ENCODE peak calls at places on chromosomes 16 and 17, in six cellular contexts. I is keratinocyte, N is MM.1S, Q is PC-9, M is hepatocyte, S is fibroblast of lung. W is an unnamed sample.

GRCh38 chr17:61474235-61474927 is 22.2 kb downstream of the TBX4 start:
- DNase-seq in I (peak; percentile 84), N (no peak), Q (no peak), M (no peak), S (peak; percentile 80), W (no peak)

GRCh38 chr16:54493594-54493993 is 207.0 kb upstream of the IRX3 start:
- DNase-seq in I (no peak), N (no peak), Q (no peak), M (no peak), S (no peak), W (no peak)

GRCh38 chr17:14737984-14738651 is 437.2 kb downstream of the HS3ST3B1 start:
- DNase-seq in I (peak; percentile 89), N (no peak), Q (peak; percentile 87), M (peak; percentile 86), S (peak; percentile 98), W (no peak)

GRCh38 chr16:50265260-50265659 is 1.1 kb upstream of the ADCY7 start:
- DNase-seq in I (no peak), N (peak; percentile 56), Q (no peak), M (peak; percentile 14), S (no peak), W (no peak)

GRCh38 chr17:74907012-74907411 is 13.6 kb upstream of the FADS6 start:
- DNase-seq in I (no peak), N (no peak), Q (no peak), M (no peak), S (no peak), W (no peak)

GRCh38 chr17:29390856-29391631 is 881 bp downstream of the TAOK1 start:
- DNase-seq in I (no peak), N (no peak), Q (no peak), M (peak; percentile 62), S (peak; percentile 54), W (peak; percentile 49)

GRCh38 chr17:83106913-83107655 is 27.7 kb downstream of the METRNL start:
- DNase-seq in I (no peak), N (no peak), Q (no peak), M (no peak), S (peak; percentile 21), W (no peak)

GRCh38 chr16:977096-977701 is 4.4 kb upstream of the SOX8 start:
- DNase-seq in I (no peak), N (no peak), Q (no peak), M (no peak), S (no peak), W (no peak)

GRCh38 chr17:56536766-56537165 is 56.7 kb upstream of the NOG start:
- DNase-seq in I (no peak), N (no peak), Q (no peak), M (no peak), S (no peak), W (no peak)

GRCh38 chr16:72848759-72849664 is 198.9 kb downstream of the ZFHX3 start:
- DNase-seq in I (peak; percentile 40), N (no peak), Q (peak; percentile 73), M (peak; percentile 71), S (peak; percentile 87), W (peak; percentile 90)

GRCh38 chr17:61627125-61627524 is 36.1 kb upstream of the NACA2 start:
- DNase-seq in I (no peak), N (no peak), Q (no peak), M (no peak), S (no peak), W (no peak)

GRCh38 chr17:28751600-28752366 is 8.0 kb downstream of the TRAF4 start:
- DNase-seq in I (no peak), N (no peak), Q (no peak), M (no peak), S (no peak), W (no peak)

GRCh38 chr16:49473773-49474172 is 100.2 kb downstream of the C16orf78 start:
- DNase-seq in I (no peak), N (no peak), Q (no peak), M (no peak), S (no peak), W (no peak)

GRCh38 chr16:14347706-14348105 is 276.6 kb downstream of the MRTFB start:
- DNase-seq in I (no peak), N (no peak), Q (no peak), M (no peak), S (no peak), W (no peak)

GRCh38 chr17:233473-233941 is 52.1 kb upstream of the DOC2B start:
- DNase-seq in I (no peak), N (peak; percentile 19), Q (no peak), M (no peak), S (no peak), W (no peak)

GRCh38 chr17:46108550-46109110 is 84.6 kb downstream of the KANSL1 start:
- DNase-seq in I (no peak), N (no peak), Q (no peak), M (no peak), S (no peak), W (no peak)

GRCh38 chr16:24771132-24771778 is 41.8 kb downstream of the TNRC6A start:
- DNase-seq in I (no peak), N (no peak), Q (no peak), M (no peak), S (peak; percentile 50), W (no peak)

GRCh38 chr16:66207139-66207863 is 159.2 kb upstream of the CDH5 start:
- DNase-seq in I (no peak), N (no peak), Q (no peak), M (no peak), S (peak; percentile 34), W (peak; percentile 93)

GRCh38 chr17:20922128-20922670 is 120.6 kb downstream of the USP22 start:
- DNase-seq in I (no peak), N (no peak), Q (no peak), M (no peak), S (peak; percentile 55), W (no peak)

GRCh38 chr17:77318491-77319210 is 177.9 kb downstream of the SEC14L1 start:
- DNase-seq in I (no peak), N (no peak), Q (no peak), M (no peak), S (peak; percentile 39), W (peak; percentile 35)

GRCh38 chr17:69819316-69820087 is 255.5 kb upstream of the KCNJ16 start:
- DNase-seq in I (no peak), N (no peak), Q (no peak), M (no peak), S (peak; percentile 65), W (no peak)

GRCh38 chr17:9173386-9173983 is 152.2 kb downstream of the NTN1 start:
- DNase-seq in I (no peak), N (no peak), Q (no peak), M (no peak), S (no peak), W (no peak)

GRCh38 chr17:72622661-72623433 is 469.6 kb downstream of the SLC39A11 start:
- DNase-seq in I (no peak), N (no peak), Q (no peak), M (no peak), S (no peak), W (no peak)

GRCh38 chr17:78257810-78258322 is 26.4 kb downstream of the TMEM235 start:
- DNase-seq in I (no peak), N (peak; percentile 86), Q (no peak), M (peak; percentile 76), S (peak; percentile 32), W (no peak)

GRCh38 chr17:40777459-40777858 is 4.9 kb downstream of the KRT27 start:
- DNase-seq in I (no peak), N (no peak), Q (no peak), M (no peak), S (no peak), W (no peak)

GRCh38 chr17:63974594-63975192 is 2.0 kb upstream of the SCN4A start:
- DNase-seq in I (peak; percentile 60), N (no peak), Q (peak; percentile 61), M (no peak), S (no peak), W (no peak)

GRCh38 chr16:88599092-88599733 is 29.0 kb downstream of the ZC3H18 start:
- DNase-seq in I (no peak), N (no peak), Q (no peak), M (no peak), S (no peak), W (no peak)

GRCh38 chr17:41777579-41778188 is 8.8 kb downstream of the JUP start:
- DNase-seq in I (no peak), N (no peak), Q (peak; percentile 58), M (peak; percentile 60), S (peak; percentile 98), W (no peak)

GRCh38 chr16:68235105-68235881 is 634 bp downstream of the ESRP2 start:
- DNase-seq in I (no peak), N (no peak), Q (peak; percentile 61), M (peak; percentile 81), S (no peak), W (no peak)
- TF ChIP-seq CTCF in I (peak; percentile 65), N (no peak), Q (no peak), M (peak; percentile 29), S (no peak), W (no peak)

DNA sequence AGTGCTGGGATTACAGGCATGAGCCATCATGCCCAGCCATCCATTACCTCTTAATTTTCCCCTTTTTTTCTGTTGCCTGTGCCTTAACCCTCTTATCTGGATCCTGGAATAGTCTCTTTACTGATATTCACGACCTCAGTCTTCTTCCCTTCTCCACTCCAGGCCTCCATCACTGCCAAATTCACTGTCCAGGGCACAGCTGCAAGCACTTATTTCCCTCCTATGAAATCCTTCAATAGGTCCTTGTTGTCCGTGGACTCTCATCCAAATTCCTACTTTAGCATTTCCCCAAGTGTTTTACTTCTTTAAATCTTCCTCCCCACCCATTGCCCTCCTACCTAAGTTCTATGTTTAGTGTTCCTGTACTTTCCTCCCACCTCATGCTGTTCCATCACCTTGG is 35.5 kb downstream of the FAM20A start:
- DNase-seq in I (no peak), N (no peak), Q (no peak), M (no peak), S (no peak), W (no peak)
- H3K27ac ChIP-seq in I (no peak overlapping the region), N (no peak overlapping the region), Q (no peak overlapping the region), M (no peak overlapping the region), S (no peak overlapping the region), W (no peak overlapping the region)

GRCh38 chr17:8122923-8123694 is 797 bp downstream of the HES7 start:
- DNase-seq in I (no peak), N (peak; percentile 58), Q (no peak), M (peak; percentile 30), S (peak; percentile 39), W (peak; percentile 71)
- TF ChIP-seq EZH2 in I (no peak), N (no peak), Q (no peak), M (no peak), S (no peak), W (no peak)

DNA sequence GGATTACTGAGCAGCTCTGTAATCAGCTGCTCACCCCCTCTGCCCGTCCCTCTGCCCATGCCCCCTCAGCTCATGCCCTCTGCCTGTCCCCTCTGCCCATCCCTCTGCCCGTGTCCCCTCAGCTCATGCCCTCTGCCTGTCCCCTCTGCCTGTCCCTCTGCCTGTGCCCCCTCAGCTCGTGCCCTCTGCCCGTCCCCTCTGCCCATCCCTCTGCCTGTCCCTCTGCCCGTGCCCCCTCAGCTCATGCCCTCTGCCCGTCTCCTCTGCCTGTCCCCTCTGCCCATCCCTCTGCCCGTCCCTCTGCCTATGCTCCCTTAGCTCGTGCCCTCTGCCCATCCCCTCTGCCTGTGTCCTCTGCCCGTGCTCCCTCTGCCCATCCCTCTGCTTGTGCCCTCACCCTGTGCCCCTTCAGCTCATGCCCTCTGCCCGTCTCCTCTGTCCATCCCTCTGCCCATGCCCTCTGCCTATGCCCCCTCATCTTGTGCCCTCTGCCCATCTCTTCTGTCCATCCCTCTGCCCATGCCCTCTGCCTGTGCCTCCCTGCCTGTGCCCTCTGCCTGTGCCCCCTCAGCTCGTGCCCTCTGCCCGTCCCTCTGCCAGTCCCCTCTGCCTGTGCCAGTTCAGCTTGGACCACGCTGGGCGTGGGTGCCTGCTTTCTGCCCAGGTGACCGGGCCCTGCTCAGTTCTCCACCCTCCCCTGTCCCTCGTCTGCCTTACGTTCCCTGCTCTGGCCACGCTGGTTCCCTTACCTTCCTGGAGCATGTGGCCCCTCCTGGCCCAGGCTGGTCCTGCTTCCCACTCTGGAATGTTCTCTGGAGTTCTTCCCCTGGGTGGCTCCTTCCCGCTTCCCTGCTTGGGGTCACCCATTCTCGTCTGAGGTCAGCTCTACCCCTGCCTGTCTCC is 97.6 kb downstream of the NPIPB11 start:
- DNase-seq in I (no peak), N (no peak), Q (no peak), M (no peak), S (no peak), W (no peak)
- TF ChIP-seq CTCF in I (no peak), N (no peak), Q (no peak), M (no peak), S (no peak), W (no peak)

W was measured in A673.